ENCODE peak calls at places on chromosomes 11 and 22, in seven cellular contexts. F is GM12891, U is ovary, I is IMR-90, H is K562, P is H1, X is thyroid gland. W is an unnamed sample.
A peak's percentile ranks its signal among the peaks of the same experiment; 100 is the strongest.

GRCh38 chr11:11022126-11022730 is 164.4 kb upstream of the ZBED5 start:
- DNase-seq in X (no peak), H (peak; percentile 33), U (no peak), I (peak; percentile 24), F (no peak), P (no peak), W (peak; percentile 58)

GRCh38 chr11:110505514-110506284 is 76.0 kb downstream of the FDX1 start:
- DNase-seq in H (no peak), F (no peak), I (no peak), U (no peak), P (no peak), X (no peak), W (no peak)

GRCh38 chr22:19853879-19854777 is 546 bp downstream of the GNB1L start:
- DNase-seq in F (no peak), H (peak; percentile 79), P (no peak), X (no peak), U (peak; percentile 44), I (no peak), W (no peak)

GRCh38 chr22:30104501-30105156 is 24.4 kb downstream of the HORMAD2 start:
- DNase-seq in H (no peak), P (no peak), I (peak; percentile 54), U (no peak), X (no peak), F (no peak), W (no peak)

GRCh38 chr11:45260047-45260446 is 26.1 kb downstream of the SYT13 start:
- DNase-seq in H (no peak), U (no peak), X (no peak), I (no peak), P (no peak), F (no peak), W (no peak)

GRCh38 chr11:66326261-66327111 is 9.6 kb upstream of the CD248 start:
- DNase-seq in I (no peak), H (no peak), F (no peak), P (no peak), U (peak; percentile 66), X (no peak), W (no peak)

GRCh38 chr11:29263971-29264682 is 752.7 kb downstream of the KCNA4 start:
- DNase-seq in F (no peak), H (no peak), U (no peak), P (no peak), I (peak; percentile 54), X (no peak), W (no peak)

GRCh38 chr11:2874963-2875362 is 10.6 kb downstream of the CDKN1C start:
- DNase-seq in X (no peak), I (no peak), U (no peak), F (no peak), P (no peak), H (no peak), W (no peak)

GRCh38 chr11:59611570-59612565 is 3.7 kb downstream of the OSBP start:
- DNase-seq in U (no peak), P (no peak), X (no peak), I (peak; percentile 67), F (no peak), H (no peak), W (no peak)

GRCh38 chr11:110317516-110317932 is 21.1 kb upstream of the RDX start:
- DNase-seq in X (no peak), I (peak; percentile 49), H (peak; percentile 44), P (no peak), F (no peak), U (no peak), W (peak; percentile 86)

GRCh38 chr22:26894362-26894761 is 237.0 kb downstream of the MIAT start:
- DNase-seq in I (peak; percentile 18), X (no peak), U (no peak), H (no peak), F (no peak), P (no peak), W (no peak)

GRCh38 chr11:128940603-128941002 is 2.1 kb downstream of the TP53AIP1 start:
- DNase-seq in F (no peak), U (no peak), I (no peak), P (no peak), H (no peak), X (no peak), W (no peak)

GRCh38 chr22:49949914-49950292 is 10.7 kb upstream of the PIM3 start:
- DNase-seq in P (no peak), H (no peak), F (no peak), X (no peak), I (no peak), U (no peak), W (no peak)

GRCh38 chr22:49948573-49948957 is 12.0 kb upstream of the PIM3 start:
- DNase-seq in I (no peak), H (no peak), U (no peak), F (no peak), X (peak; percentile 50), P (no peak), W (no peak)

GRCh38 chr22:49950396-49950994 is 10.1 kb upstream of the PIM3 start:
- DNase-seq in I (no peak), H (no peak), F (no peak), P (no peak), X (no peak), U (no peak), W (no peak)

GRCh38 chr22:49948116-49948515 is 12.5 kb upstream of the PIM3 start:
- DNase-seq in H (no peak), X (peak; percentile 65), F (no peak), P (no peak), U (no peak), I (no peak), W (no peak)

DNA sequence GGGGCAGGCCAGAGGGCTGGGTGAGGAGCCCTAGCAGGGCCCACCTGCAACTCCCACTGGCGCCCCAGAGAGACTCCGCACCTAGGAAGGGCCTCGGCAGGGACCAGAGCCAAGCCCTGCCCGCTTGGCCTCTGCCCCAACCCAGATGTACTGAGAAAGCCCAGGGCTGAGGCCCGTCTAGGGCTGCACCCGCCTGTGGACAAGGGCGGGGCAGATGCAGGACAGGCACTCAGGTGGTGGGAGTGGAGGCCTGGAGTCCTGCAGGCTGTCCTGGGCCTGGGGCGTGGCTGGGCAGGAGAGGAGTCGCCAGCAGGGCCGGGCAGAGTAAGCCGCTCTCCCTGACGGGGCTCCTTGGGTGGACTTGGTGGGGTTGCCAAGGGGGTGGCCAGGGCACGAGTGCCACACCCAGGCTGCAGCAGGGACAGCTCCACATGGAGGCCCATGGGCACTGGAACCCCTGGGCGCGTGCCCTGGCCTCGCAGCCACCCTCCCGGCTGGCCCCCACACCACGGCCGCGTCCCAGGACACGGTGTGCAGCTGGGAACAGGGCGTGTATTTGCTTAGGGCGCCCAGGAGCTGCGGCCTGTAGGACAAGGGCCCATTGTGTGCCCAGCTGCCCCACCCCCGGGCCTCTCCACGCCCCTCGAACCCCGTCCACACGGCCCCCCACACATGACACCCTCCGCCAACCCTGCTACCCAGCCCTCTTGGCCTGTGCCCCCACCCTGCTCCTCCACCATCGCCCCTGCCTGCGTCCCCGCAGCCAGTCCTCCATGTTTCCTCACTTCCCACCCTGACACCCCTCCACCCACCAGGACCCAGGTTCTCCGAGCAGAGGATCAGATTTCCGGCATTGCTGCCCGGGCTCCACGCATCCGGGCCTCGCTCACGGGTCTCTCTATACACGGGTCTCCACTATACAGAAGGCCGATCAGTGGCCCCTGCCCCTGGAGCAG is 11.3 kb upstream of the PIM3 start:
- DNase-seq in I (no peak), H (no peak), U (no peak), P (no peak), F (no peak), X (peak; percentile 96), W (no peak)
- TF ChIP-seq POLR2A in I (no peak), H (no peak), U (no peak), P (no peak), F (no peak), X (peak; percentile 94), W (no peak)

DNA sequence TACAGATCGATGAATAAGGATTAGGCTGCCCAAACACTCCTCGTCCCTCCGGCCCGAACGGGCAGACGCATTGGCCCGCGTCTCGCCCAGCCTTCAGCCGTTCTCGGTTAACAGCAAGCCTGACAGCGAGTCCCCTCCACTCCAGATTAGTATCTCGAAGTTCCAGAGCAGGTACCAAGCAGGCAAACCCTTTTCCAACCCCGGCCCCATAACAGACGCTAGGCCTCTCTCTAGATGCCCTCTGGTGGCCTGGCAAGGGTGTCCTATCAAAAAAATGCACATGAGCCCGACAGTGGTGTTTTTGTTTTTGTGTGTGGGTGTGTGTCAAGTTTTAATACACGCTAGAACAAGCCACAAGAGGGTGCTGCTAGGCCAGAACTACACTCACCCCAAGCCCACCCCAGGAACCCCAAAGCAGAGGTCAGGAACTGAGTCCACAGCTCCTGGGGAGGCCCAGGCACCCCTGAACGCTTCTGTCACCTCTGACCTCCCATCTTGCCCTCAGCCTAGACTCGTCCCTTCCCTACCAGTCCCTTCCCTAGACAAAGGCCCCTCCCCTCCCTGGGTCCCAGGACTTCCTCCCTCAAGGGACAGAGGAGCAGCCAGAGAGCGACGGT is 658 bp upstream of the ARFGAP2 start:
- DNase-seq in F (peak; percentile 76), U (no peak), P (no peak), X (peak; percentile 71), I (peak; percentile 74), H (peak; percentile 63), W (peak; percentile 92)
- TF ChIP-seq POLR2A in F (no peak), U (no peak), P (no peak), X (no peak), I (no peak), H (no peak), W (peak; percentile 54)

GRCh38 chr11:83064011-83064410 is 7.7 kb downstream of the RAB30 start:
- DNase-seq in P (no peak), X (no peak), H (no peak), U (no peak), I (no peak), F (no peak), W (no peak)

GRCh38 chr11:83068573-83068972 is 3.1 kb downstream of the RAB30 start:
- DNase-seq in I (no peak), U (no peak), P (no peak), H (no peak), X (no peak), F (no peak), W (no peak)

GRCh38 chr11:83061883-83062282 is 9.8 kb downstream of the RAB30 start:
- DNase-seq in H (no peak), U (no peak), P (no peak), I (no peak), X (no peak), F (peak; percentile 26), W (no peak)

GRCh38 chr11:83060965-83061364 is 10.7 kb downstream of the RAB30 start:
- DNase-seq in P (no peak), U (no peak), H (no peak), X (no peak), F (no peak), I (no peak), W (no peak)

DNA sequence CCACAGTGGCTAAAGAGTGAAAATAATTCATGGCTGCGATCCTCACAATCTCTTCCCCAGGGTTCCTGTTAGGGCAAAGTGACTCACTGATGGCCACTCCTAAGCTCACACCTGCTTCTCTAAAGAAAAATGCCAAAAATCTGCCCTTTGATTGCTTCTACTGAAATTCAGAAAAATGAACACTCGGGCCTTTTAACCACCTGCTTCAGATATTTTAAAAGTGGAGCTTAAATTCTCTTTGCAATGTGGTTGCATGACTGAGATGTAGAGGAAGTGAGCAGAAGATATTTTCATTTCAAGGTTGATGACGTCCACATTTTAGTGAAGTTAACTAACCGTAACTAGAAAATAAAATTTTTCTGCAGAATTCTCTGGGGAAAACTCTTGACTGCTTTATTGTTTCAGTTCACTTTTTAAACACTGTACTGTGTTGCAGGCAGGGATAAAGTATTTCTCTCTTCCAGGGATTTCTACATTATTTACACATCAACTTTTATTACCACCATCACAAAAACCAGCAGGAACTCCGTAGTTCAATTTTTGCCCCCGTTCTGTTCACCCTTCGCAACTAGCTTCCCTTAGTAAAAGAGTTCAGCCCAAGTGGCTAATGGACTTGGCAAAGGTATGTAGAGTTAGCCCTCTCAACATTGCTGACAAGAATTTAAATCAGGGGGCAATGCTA is 8.5 kb downstream of the RAB30 start:
- DNase-seq in H (no peak), I (peak; percentile 33), X (peak; percentile 25), F (no peak), U (no peak), P (no peak), W (no peak)
- TF ChIP-seq POLR2A in H (no peak), I (no peak), X (peak; percentile 23), F (peak; percentile 17), U (no peak), P (no peak), W (no peak)

GRCh38 chr22:44802956-44803355 is 50.6 kb downstream of the ARHGAP8 start:
- DNase-seq in X (no peak), P (no peak), I (no peak), H (no peak), F (no peak), U (no peak), W (no peak)
- TF ChIP-seq POLR2A in X (no peak), P (no peak), I (no peak), H (no peak), F (no peak), U (no peak), W (no peak)